ENCODE peak calls at places on chromosomes 1 and 21, in nine cellular contexts. F is lung; O is CD4-positive, alpha-beta memory T cell; K is AG04449; H is NCI-H226; R is effector CD4-positive, alpha-beta T cell; U is MCF 10A; N is heart right ventricle; S is activated T-helper 1 cell treated with anti-CD3 and anti-CD28 coated beads, Interleukin-2, amount 50 U/mL, for 16 hours. Y is an unnamed sample.
A peak's percentile ranks its signal among the peaks of the same experiment; 100 is the strongest.

GRCh38 chr1:215181518-215181917 is 99.0 kb downstream of the KCNK2 start:
- DNase-seq in N (no peak), R (no peak), K (no peak), O (no peak), S (no peak), U (peak; percentile 43), F (no peak), H (no peak), Y (no peak)

GRCh38 chr1:154417338-154417608 is 12.1 kb downstream of the IL6R start:
- DNase-seq in H (no peak), K (no peak), N (no peak), S (no peak), U (no peak), O (no peak), R (no peak), F (no peak), Y (no peak)

GRCh38 chr1:207423560-207424292 is 30.4 kb upstream of the CR2 start:
- DNase-seq in O (no peak), R (no peak), K (no peak), U (no peak), N (no peak), H (no peak), F (no peak), S (no peak), Y (no peak)

GRCh38 chr1:119531606-119532323 is 24.8 kb downstream of the HSD3B1 start:
- DNase-seq in H (peak; percentile 40), O (no peak), K (peak; percentile 12), F (no peak), S (no peak), U (no peak), N (no peak), R (no peak), Y (no peak)

GRCh38 chr21:16162953-16163352 is 433.2 kb downstream of the USP25 start:
- DNase-seq in O (no peak), R (no peak), N (no peak), S (no peak), F (no peak), U (no peak), K (no peak), H (no peak), Y (no peak)

GRCh38 chr1:53771648-53772047 is 32.7 kb upstream of the GLIS1 start:
- DNase-seq in U (peak; percentile 65), N (no peak), R (no peak), O (no peak), S (no peak), F (no peak), H (peak; percentile 4), K (peak; percentile 23), Y (no peak)

GRCh38 chr1:154154534-154155181 is at the start of gene NUP210L:
- DNase-seq in K (no peak), O (no peak), U (no peak), H (no peak), N (peak; percentile 63), S (no peak), R (no peak), F (peak; percentile 84), Y (no peak)

GRCh38 chr1:7398982-7399381 is 372.1 kb upstream of the VAMP3 start:
- DNase-seq in N (no peak), O (no peak), F (peak; percentile 3), U (no peak), R (no peak), S (no peak), H (no peak), K (no peak), Y (no peak)

GRCh38 chr21:41363370-41364270 is 1.8 kb downstream of the MX2 start:
- DNase-seq in H (no peak), N (no peak), K (no peak), S (no peak), R (no peak), O (no peak), U (no peak), F (no peak), Y (no peak)

GRCh38 chr1:85314726-85315125 is 38.3 kb upstream of the BCL10 start:
- DNase-seq in F (no peak), O (no peak), N (no peak), H (no peak), S (no peak), U (no peak), K (no peak), R (no peak), Y (no peak)